ENCODE peak calls at places on chromosomes 13 and 19, in six cellular contexts. P is T-helper 17 cell; L is stimulated activated naive B cell treated with anti-CD40 and anti-IgM and Interleukin-4, amounts not matched to agents 10 μg/mL and 1 μg/mL and 100 μg/mL, for 72 hours; J is HCT116; U is sciatic nerve; O is PC-3. E is an unnamed sample.

GRCh38 chr19:3785464-3785937 is 680 bp downstream of the MATK start:
- ATAC-seq in P (peak), L (peak), J (no peak), U (no peak), O (no peak), E (peak)

GRCh38 chr13:21475115-21475514 is 16.0 kb upstream of the ZDHHC20 start:
- ATAC-seq in P (no peak), L (no peak), J (no peak), U (no peak), O (no peak), E (no peak)

GRCh38 chr19:52904052-52904451 is 6.6 kb upstream of the ZNF320 start:
- ATAC-seq in P (no peak), L (peak), J (no peak), U (no peak), O (no peak), E (no peak)

GRCh38 chr19:33063356-33064116 is 1.2 kb downstream of the RHPN2 start:
- ATAC-seq in P (no peak), L (peak), J (no peak), U (peak), O (peak), E (no peak)

GRCh38 chr13:110887955-110888333 is 26.9 kb downstream of the ANKRD10 start:
- ATAC-seq in P (no peak), L (no peak), J (peak), U (peak), O (peak), E (no peak)

GRCh38 chr19:39498262-39499081 is at the start of gene DLL3:
- ATAC-seq in P (peak), L (peak), J (no peak), U (peak), O (peak), E (peak)

GRCh38 chr19:51726049-51726448 is 2.3 kb upstream of the HAS1 start:
- ATAC-seq in P (no peak), L (no peak), J (no peak), U (peak), O (peak), E (peak)

GRCh38 chr13:90717451-90717936 is 630.0 kb upstream of the MIR17HG start:
- ATAC-seq in P (no peak), L (no peak), J (peak), U (peak), O (peak), E (no peak)

GRCh38 chr13:49259586-49259985 is 11.9 kb downstream of the CDADC1 start:
- ATAC-seq in P (no peak), L (no peak), J (no peak), U (no peak), O (no peak), E (no peak)

GRCh38 chr13:66266348-66266747 is 963.8 kb downstream of the PCDH9 start:
- ATAC-seq in P (no peak), L (no peak), J (no peak), U (no peak), O (no peak), E (no peak)

GRCh38 chr13:113393572-113394503 is 29.9 kb upstream of the GRTP1 start:
- ATAC-seq in P (peak), L (peak), J (peak), U (peak), O (peak), E (peak)

GRCh38 chr13:44967656-44968451 is 21.4 kb downstream of the NUFIP1 start:
- ATAC-seq in P (no peak), L (no peak), J (no peak), U (no peak), O (peak), E (peak)

GRCh38 chr19:35240322-35240721 is 8.5 kb upstream of the LSR start:
- ATAC-seq in P (peak), L (peak), J (no peak), U (no peak), O (no peak), E (peak)

GRCh38 chr13:26502826-26503225 is 54.7 kb upstream of the WASF3 start:
- ATAC-seq in P (peak), L (peak), J (peak), U (peak), O (no peak), E (no peak)

GRCh38 chr19:46813570-46814358 is 25.4 kb upstream of the SLC1A5 start:
- ATAC-seq in P (no peak), L (no peak), J (peak), U (peak), O (peak), E (no peak)

GRCh38 chr13:73451120-73452029 is 392.6 kb downstream of the KLF5 start:
- ATAC-seq in P (no peak), L (no peak), J (no peak), U (peak), O (peak), E (no peak)

GRCh38 chr19:31347828-31348314 is 1.4 kb downstream of the TSHZ3 start:
- ATAC-seq in P (no peak), L (no peak), J (no peak), U (no peak), O (no peak), E (no peak)

GRCh38 chr19:1076951-1077350 is 10.0 kb downstream of the ARHGAP45 start:
- ATAC-seq in P (peak), L (peak), J (no peak), U (peak), O (peak), E (peak)

GRCh38 chr13:40319699-40320586 is 346.5 kb downstream of the FOXO1 start:
- ATAC-seq in P (no peak), L (peak), J (peak), U (no peak), O (peak), E (no peak)

GRCh38 chr13:76672422-76672821 is 213.8 kb downstream of the KCTD12 start:
- ATAC-seq in P (no peak), L (no peak), J (no peak), U (no peak), O (peak), E (peak)